ENCODE peak calls at places on chromosomes 11 and 22, in seven cellular contexts. B is ascending aorta, L is lower lobe of right lung, Z is fibroblast of lung, G is A549, M is cardiac muscle cell, R is IMR-90. O is an unnamed sample. For H3K4me1, the result is how much of the 10 kb centered on the place peaks cover.

GRCh38 chr11:97269527-97269926 is 879.7 kb downstream of the JRKL start:
- DNase-seq in B (no peak), L (no peak), Z (no peak), G (peak), M (peak), R (no peak), O (peak)

GRCh38 chr11:28461846-28462245 is 353.7 kb downstream of the METTL15 start:
- DNase-seq in B (no peak), L (no peak), Z (no peak), G (peak), M (no peak), R (peak), O (no peak)

GRCh38 chr11:35247428-35247827 is 108.5 kb downstream of the CD44 start:
- DNase-seq in B (no peak), L (no peak), Z (no peak), G (no peak), M (no peak), R (no peak), O (no peak)

GRCh38 chr11:44813401-44813800 is 86.6 kb downstream of the TSPAN18 start:
- DNase-seq in B (no peak), L (no peak), Z (no peak), G (no peak), M (no peak), R (no peak), O (no peak)

GRCh38 chr11:122556605-122557004 is 98.9 kb upstream of the UBASH3B start:
- DNase-seq in B (no peak), L (no peak), Z (no peak), G (no peak), M (peak), R (no peak), O (no peak)

GRCh38 chr11:122313581-122313980 is 197.6 kb upstream of the BLID start:
- DNase-seq in B (no peak), L (no peak), Z (no peak), G (no peak), M (no peak), R (no peak), O (no peak)

GRCh38 chr11:14852571-14853177 is 39.4 kb downstream of the CYP2R1 start:
- DNase-seq in B (no peak), L (no peak), Z (no peak), G (no peak), M (no peak), R (no peak), O (no peak)

GRCh38 chr11:18578975-18579598 is 9.4 kb downstream of the UEVLD start:
- DNase-seq in B (no peak), L (no peak), Z (no peak), G (peak), M (no peak), R (no peak), O (no peak)

GRCh38 chr22:41518048-41518347 is 26.3 kb downstream of the POLR3H start:
- DNase-seq in B (no peak), L (no peak), Z (no peak), G (no peak), M (no peak), R (no peak), O (no peak)

GRCh38 chr11:118530180-118530682 is 761 bp upstream of the TMEM25 start:
- DNase-seq in B (no peak), L (no peak), Z (peak), G (no peak), M (no peak), R (peak), O (peak)

GRCh38 chr11:2885017-2885675 is 429 bp downstream of the CDKN1C start:
- DNase-seq in B (no peak), L (peak), Z (peak), G (peak), M (peak), R (peak), O (peak)

GRCh38 chr11:69521461-69521860 is 40.0 kb downstream of the LINC01488 start:
- DNase-seq in B (no peak), L (peak), Z (no peak), G (no peak), M (no peak), R (no peak), O (no peak)

GRCh38 chr11:3964056-3964455 is 108.6 kb downstream of the STIM1 start:
- DNase-seq in B (no peak), L (no peak), Z (peak), G (no peak), M (no peak), R (no peak), O (no peak)

GRCh38 chr11:75462117-75462653 is 29.2 kb upstream of the KLHL35 start:
- DNase-seq in B (no peak), L (no peak), Z (peak), G (no peak), M (no peak), R (no peak), O (no peak)

GRCh38 chr22:30245181-30245984 is 1.2 kb downstream of the LIF start:
- DNase-seq in B (no peak), L (no peak), Z (no peak), G (no peak), M (no peak), R (no peak), O (no peak)

GRCh38 chr11:118171274-118172062 is 5.0 kb downstream of the SCN2B start:
- DNase-seq in B (no peak), L (peak), Z (peak), G (peak), M (peak), R (peak), O (no peak)

GRCh38 chr11:72751293-72752087 is 718 bp downstream of the ARAP1 start:
- DNase-seq in B (no peak), L (no peak), Z (no peak), G (no peak), M (no peak), R (no peak), O (no peak)

GRCh38 chr11:15884131-15884530 is 472.2 kb downstream of the SOX6 start:
- DNase-seq in B (no peak), L (no peak), Z (no peak), G (no peak), M (no peak), R (no peak), O (no peak)

GRCh38 chr11:86021390-86021789 is 47.5 kb downstream of the PICALM start:
- DNase-seq in B (no peak), L (no peak), Z (no peak), G (no peak), M (no peak), R (no peak), O (no peak)

GRCh38 chr11:68044898-68045351 is 6.1 kb downstream of the TCIRG1 start:
- DNase-seq in B (no peak), L (peak), Z (no peak), G (no peak), M (no peak), R (no peak), O (no peak)

GRCh38 chr22:43890901-43891331 is 897 bp downstream of the PNPLA5 start:
- DNase-seq in B (no peak), L (no peak), Z (peak), G (no peak), M (no peak), R (peak), O (no peak)

GRCh38 chr11:114678125-114679036 is at the start of gene NXPE2:
- DNase-seq in B (no peak), L (no peak), Z (peak), G (peak), M (no peak), R (peak), O (peak)

GRCh38 chr11:78203184-78203583 is 14.5 kb downstream of the USP35 start:
- DNase-seq in B (no peak), L (no peak), Z (no peak), G (no peak), M (no peak), R (no peak), O (no peak)

GRCh38 chr11:67054851-67055523 is 1.7 kb upstream of the RHOD start:
- DNase-seq in B (no peak), L (peak), Z (peak), G (peak), M (peak), R (peak), O (peak)

GRCh38 chr11:33002143-33002542 is 13.5 kb upstream of the DEPDC7 start:
- DNase-seq in B (no peak), L (no peak), Z (no peak), G (no peak), M (no peak), R (no peak), O (no peak)

GRCh38 chr11:117621226-117621625 is 175.8 kb downstream of the DSCAML1 start:
- DNase-seq in B (no peak), L (no peak), Z (no peak), G (peak), M (no peak), R (peak), O (no peak)

GRCh38 chr11:10488581-10489443 is 33.7 kb downstream of the AMPD3 start:
- DNase-seq in B (no peak), L (no peak), Z (no peak), G (no peak), M (no peak), R (no peak), O (peak)

GRCh38 chr22:29940526-29940925 is 57.6 kb downstream of the MTMR3 start:
- DNase-seq in B (no peak), L (no peak), Z (no peak), G (no peak), M (no peak), R (no peak), O (no peak)

GRCh38 chr11:73197348-73197747 is 20.7 kb upstream of the P2RY2 start:
- DNase-seq in B (no peak), L (peak), Z (no peak), G (peak), M (no peak), R (no peak), O (no peak)

GRCh38 chr11:46673713-46674462 is 26.5 kb downstream of the ARHGAP1 start:
- DNase-seq in B (no peak), L (no peak), Z (no peak), G (no peak), M (no peak), R (no peak), O (no peak)
- H3K4me1 ChIP-seq in B (under half), L (half or more), Z (under half), G (under half), M (under half), R (under half), O (under half)

GRCh38 chr22:39283312-39284141 is 35.9 kb downstream of the RPL3 start:
- DNase-seq in B (no peak), L (peak), Z (peak), G (no peak), M (peak), R (peak), O (no peak)
- H3K27ac ChIP-seq in B (peak), L (peak), Z (no peak), G (no peak), M (peak), R (peak), O (no peak)

GRCh38 chr11:7303146-7303545 is 51.4 kb downstream of the SYT9 start:
- DNase-seq in B (no peak), L (no peak), Z (no peak), G (no peak), M (no peak), R (no peak), O (no peak)

GRCh38 chr11:7300281-7300680 is 48.6 kb downstream of the SYT9 start:
- DNase-seq in B (no peak), L (no peak), Z (no peak), G (no peak), M (no peak), R (no peak), O (no peak)

DNA sequence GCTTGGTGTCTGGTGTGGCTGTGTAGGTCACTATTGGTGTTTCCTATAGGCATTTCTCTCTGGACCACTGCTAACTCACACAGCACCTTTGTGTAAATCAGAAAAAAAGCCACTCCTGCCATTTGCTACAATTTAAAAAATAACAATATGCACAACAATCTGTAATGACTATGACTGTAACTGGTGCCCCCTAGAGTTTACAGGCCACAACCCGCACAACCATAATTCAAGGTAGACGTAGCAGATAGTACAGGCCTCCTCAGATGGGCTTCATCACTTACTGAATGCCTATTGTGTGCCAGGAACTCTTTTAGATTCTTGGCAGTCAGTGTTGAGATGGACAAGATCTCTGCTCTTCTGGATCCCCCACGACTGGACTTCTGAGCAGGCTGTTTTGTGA is 47.7 kb downstream of the SYT9 start:
- DNase-seq in B (no peak), L (no peak), Z (no peak), G (no peak), M (no peak), R (no peak), O (no peak)
- TF ChIP-seq CTCF in B (no peak), L (no peak), Z (peak), G (no peak), M (no peak), R (no peak), O (peak)

GRCh38 chr11:71323876-71324526 is 71.6 kb upstream of the SHANK2 start:
- DNase-seq in B (no peak), L (no peak), Z (no peak), G (no peak), M (no peak), R (no peak), O (no peak)
- H3K4me1 ChIP-seq in B (under half), L (under half), Z (under half), G (under half), M (under half), R (under half), O (under half)

GRCh38 chr11:113179181-113179701 is 135.1 kb upstream of the TTC12 start:
- DNase-seq in B (no peak), L (no peak), Z (no peak), G (no peak), M (no peak), R (no peak), O (no peak)

GRCh38 chr11:113177596-113178115 is 136.7 kb upstream of the TTC12 start:
- DNase-seq in B (no peak), L (no peak), Z (peak), G (no peak), M (no peak), R (no peak), O (no peak)

GRCh38 chr11:113176561-113176960 is 137.8 kb upstream of the TTC12 start:
- DNase-seq in B (no peak), L (no peak), Z (peak), G (no peak), M (no peak), R (no peak), O (no peak)

GRCh38 chr11:113176971-113177370 is 137.4 kb upstream of the TTC12 start:
- DNase-seq in B (no peak), L (no peak), Z (peak), G (no peak), M (no peak), R (no peak), O (no peak)

DNA sequence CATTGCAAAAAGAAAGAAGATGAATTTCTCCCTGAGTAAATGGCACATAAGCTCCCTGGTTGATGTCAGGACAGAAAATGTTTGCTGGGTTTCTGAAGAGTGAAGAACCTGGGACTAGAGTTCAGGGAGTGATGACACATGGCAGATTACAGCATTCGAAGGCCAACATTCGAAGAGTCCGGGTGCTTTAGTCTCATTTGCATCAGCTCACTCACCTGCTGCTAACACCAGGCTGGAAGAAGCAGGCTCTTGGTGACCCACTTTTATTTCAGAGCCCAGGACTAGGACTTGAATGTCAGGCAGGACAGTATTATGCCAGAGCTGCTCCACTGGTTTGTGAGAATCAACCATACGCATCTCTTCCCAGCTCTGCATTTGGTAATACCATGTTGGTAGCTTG is 135.7 kb upstream of the TTC12 start:
- DNase-seq in B (no peak), L (no peak), Z (no peak), G (no peak), M (peak), R (no peak), O (no peak)
- H3K27ac ChIP-seq in B (no peak), L (no peak), Z (no peak), G (no peak), M (no peak), R (no peak), O (no peak)

DNA sequence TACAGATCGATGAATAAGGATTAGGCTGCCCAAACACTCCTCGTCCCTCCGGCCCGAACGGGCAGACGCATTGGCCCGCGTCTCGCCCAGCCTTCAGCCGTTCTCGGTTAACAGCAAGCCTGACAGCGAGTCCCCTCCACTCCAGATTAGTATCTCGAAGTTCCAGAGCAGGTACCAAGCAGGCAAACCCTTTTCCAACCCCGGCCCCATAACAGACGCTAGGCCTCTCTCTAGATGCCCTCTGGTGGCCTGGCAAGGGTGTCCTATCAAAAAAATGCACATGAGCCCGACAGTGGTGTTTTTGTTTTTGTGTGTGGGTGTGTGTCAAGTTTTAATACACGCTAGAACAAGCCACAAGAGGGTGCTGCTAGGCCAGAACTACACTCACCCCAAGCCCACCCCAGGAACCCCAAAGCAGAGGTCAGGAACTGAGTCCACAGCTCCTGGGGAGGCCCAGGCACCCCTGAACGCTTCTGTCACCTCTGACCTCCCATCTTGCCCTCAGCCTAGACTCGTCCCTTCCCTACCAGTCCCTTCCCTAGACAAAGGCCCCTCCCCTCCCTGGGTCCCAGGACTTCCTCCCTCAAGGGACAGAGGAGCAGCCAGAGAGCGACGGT is 658 bp upstream of the ARFGAP2 start:
- DNase-seq in B (no peak), L (peak), Z (peak), G (peak), M (peak), R (peak), O (no peak)
- TF ChIP-seq CTCF in B (peak), L (peak), Z (peak), G (peak), M (peak), R (peak), O (peak)

GRCh38 chr22:32528984-32529982 is 54.7 kb downstream of the FBXO7 start:
- DNase-seq in B (no peak), L (peak), Z (peak), G (peak), M (peak), R (peak), O (peak)
- H3K4me1 ChIP-seq in B (under half), L (under half), Z (under half), G (under half), M (under half), R (under half), O (under half)

GRCh38 chr22:20565761-20566160 is 58.4 kb downstream of the MED15 start:
- DNase-seq in B (no peak), L (no peak), Z (no peak), G (no peak), M (no peak), R (no peak), O (no peak)

GRCh38 chr22:20565079-20565734 is 57.8 kb downstream of the MED15 start:
- DNase-seq in B (no peak), L (no peak), Z (no peak), G (no peak), M (no peak), R (peak), O (no peak)

GRCh38 chr22:20567371-20567847 is 60.0 kb downstream of the MED15 start:
- DNase-seq in B (no peak), L (no peak), Z (peak), G (peak), M (no peak), R (peak), O (peak)

GRCh38 chr22:20567993-20568417 is 60.6 kb downstream of the MED15 start:
- DNase-seq in B (no peak), L (no peak), Z (no peak), G (peak), M (no peak), R (peak), O (no peak)

DNA sequence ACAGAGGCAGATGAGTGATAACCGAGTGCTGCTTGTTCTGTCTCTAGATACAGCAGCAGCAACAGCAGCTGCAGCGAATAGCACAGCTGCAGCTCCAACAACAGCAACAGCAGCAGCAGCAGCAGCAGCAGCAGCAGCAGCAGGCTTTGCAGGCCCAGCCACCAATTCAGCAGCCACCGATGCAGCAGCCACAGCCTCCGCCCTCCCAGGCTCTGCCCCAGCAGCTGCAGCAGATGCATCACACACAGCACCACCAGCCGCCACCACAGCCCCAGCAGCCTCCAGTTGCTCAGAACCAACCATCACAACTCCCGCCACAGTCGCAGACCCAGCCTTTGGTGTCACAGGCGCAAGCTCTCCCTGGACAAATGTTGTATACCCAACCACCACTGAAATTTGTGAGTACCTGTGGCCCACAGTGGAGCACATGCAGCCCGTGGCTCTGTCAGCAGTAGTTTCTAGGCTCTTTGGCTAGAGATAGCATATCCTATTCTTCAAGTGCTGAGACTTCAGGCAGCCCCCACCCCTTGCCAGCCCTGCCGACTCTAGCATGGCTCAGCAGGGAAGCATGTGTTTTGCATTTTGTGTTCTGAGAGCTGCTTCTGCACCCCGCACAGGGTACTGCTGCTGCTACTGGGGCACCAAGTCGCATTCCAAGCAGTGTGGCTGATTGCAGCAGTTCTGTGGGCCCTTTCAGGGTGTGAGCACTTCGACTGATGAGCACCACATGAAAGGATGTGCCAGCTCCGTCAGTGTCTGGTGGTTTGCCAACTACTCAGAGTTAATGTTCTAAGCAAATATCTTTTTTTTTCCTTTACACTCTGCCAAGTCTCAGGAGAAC is 59.2 kb downstream of the MED15 start:
- DNase-seq in B (no peak), L (no peak), Z (peak), G (peak), M (no peak), R (peak), O (peak)
- H3K27ac ChIP-seq in B (peak), L (peak), Z (peak), G (peak), M (no peak), R (peak), O (no peak)

GRCh38 chr11:112795142-112795815 is 165.9 kb upstream of the NCAM1 start:
- DNase-seq in B (no peak), L (no peak), Z (peak), G (peak), M (no peak), R (peak), O (peak)

GRCh38 chr11:112795896-112796686 is 165.1 kb upstream of the NCAM1 start:
- DNase-seq in B (no peak), L (no peak), Z (peak), G (no peak), M (no peak), R (no peak), O (no peak)

GRCh38 chr11:112797072-112797471 is 164.1 kb upstream of the NCAM1 start:
- DNase-seq in B (no peak), L (no peak), Z (peak), G (no peak), M (no peak), R (no peak), O (no peak)

GRCh38 chr11:112794321-112794720 is 166.9 kb upstream of the NCAM1 start:
- DNase-seq in B (no peak), L (no peak), Z (peak), G (no peak), M (no peak), R (no peak), O (no peak)

GRCh38 chr11:112797653-112798293 is 163.4 kb upstream of the NCAM1 start:
- DNase-seq in B (no peak), L (no peak), Z (peak), G (peak), M (no peak), R (no peak), O (no peak)
- TF ChIP-seq CTCF in B (no peak), L (peak), Z (peak), G (no peak), M (peak), R (peak), O (peak)

O was measured in foreskin keratinocyte.